ENCODE peak calls at places on chromosomes 2 and 18, in nine cellular contexts. One of them, this sample, is unnamed.

GRCh38 chr2:125979886-125980285 is 676.1 kb upstream of the GYPC start:
- DNase-seq in MM.1S: no peak
- DNase-seq in naive thymus-derived CD4-positive, alpha-beta T cell: no peak
- DNase-seq in PC-3: no peak
- DNase-seq in cardiac muscle cell: no peak
- DNase-seq in psoas muscle: no peak
- DNase-seq in HCT116: no peak
- DNase-seq in upper lobe of left lung: no peak
- DNase-seq in BJ: no peak
- DNase-seq in this sample: no peak

GRCh38 chr18:73087291-73087977 is 219.6 kb upstream of the NETO1 start:
- DNase-seq in MM.1S: no peak
- DNase-seq in naive thymus-derived CD4-positive, alpha-beta T cell: no peak
- DNase-seq in PC-3: no peak
- DNase-seq in cardiac muscle cell: no peak
- DNase-seq in psoas muscle: no peak
- DNase-seq in HCT116: no peak
- DNase-seq in upper lobe of left lung: no peak
- DNase-seq in BJ: no peak
- DNase-seq in this sample: no peak

GRCh38 chr2:23835988-23836387 is 90.9 kb downstream of the ATAD2B start:
- DNase-seq in MM.1S: no peak
- DNase-seq in naive thymus-derived CD4-positive, alpha-beta T cell: no peak
- DNase-seq in PC-3: no peak
- DNase-seq in cardiac muscle cell: no peak
- DNase-seq in psoas muscle: no peak
- DNase-seq in HCT116: no peak
- DNase-seq in upper lobe of left lung: no peak
- DNase-seq in BJ: no peak
- DNase-seq in this sample: no peak

GRCh38 chr18:35458677-35459441 is 38.9 kb downstream of the INO80C start:
- DNase-seq in MM.1S: peak; percentile 8
- DNase-seq in naive thymus-derived CD4-positive, alpha-beta T cell: no peak
- DNase-seq in PC-3: peak; percentile 71
- DNase-seq in cardiac muscle cell: peak; percentile 82
- DNase-seq in psoas muscle: peak; percentile 35
- DNase-seq in HCT116: peak; percentile 34
- DNase-seq in upper lobe of left lung: peak; percentile 65
- DNase-seq in BJ: peak; percentile 14
- DNase-seq in this sample: peak; percentile 88

GRCh38 chr18:903703-904102 is 968 bp upstream of the ADCYAP1 start:
- DNase-seq in MM.1S: no peak
- DNase-seq in naive thymus-derived CD4-positive, alpha-beta T cell: no peak
- DNase-seq in PC-3: peak; percentile 57
- DNase-seq in cardiac muscle cell: peak; percentile 71
- DNase-seq in psoas muscle: peak; percentile 43
- DNase-seq in HCT116: no peak
- DNase-seq in upper lobe of left lung: peak; percentile 26
- DNase-seq in BJ: no peak
- DNase-seq in this sample: no peak

GRCh38 chr2:198916548-198916947 is 541.2 kb downstream of the SATB2 start:
- DNase-seq in MM.1S: no peak
- DNase-seq in naive thymus-derived CD4-positive, alpha-beta T cell: no peak
- DNase-seq in PC-3: no peak
- DNase-seq in cardiac muscle cell: no peak
- DNase-seq in psoas muscle: no peak
- DNase-seq in HCT116: no peak
- DNase-seq in upper lobe of left lung: no peak
- DNase-seq in BJ: no peak
- DNase-seq in this sample: no peak

GRCh38 chr2:195117036-195117435 is 540.0 kb upstream of the SLC39A10 start:
- DNase-seq in MM.1S: no peak
- DNase-seq in naive thymus-derived CD4-positive, alpha-beta T cell: no peak
- DNase-seq in PC-3: no peak
- DNase-seq in cardiac muscle cell: no peak
- DNase-seq in psoas muscle: no peak
- DNase-seq in HCT116: no peak
- DNase-seq in upper lobe of left lung: no peak
- DNase-seq in BJ: no peak
- DNase-seq in this sample: no peak

GRCh38 chr2:144183744-144184143 is 336.2 kb downstream of the ZEB2 start:
- DNase-seq in MM.1S: no peak
- DNase-seq in naive thymus-derived CD4-positive, alpha-beta T cell: peak; percentile 68
- DNase-seq in PC-3: no peak
- DNase-seq in cardiac muscle cell: no peak
- DNase-seq in psoas muscle: no peak
- DNase-seq in HCT116: no peak
- DNase-seq in upper lobe of left lung: peak; percentile 26
- DNase-seq in BJ: peak; percentile 76
- DNase-seq in this sample: no peak

GRCh38 chr2:44005831-44006230 is 10.0 kb upstream of the LRPPRC start:
- DNase-seq in MM.1S: no peak
- DNase-seq in naive thymus-derived CD4-positive, alpha-beta T cell: no peak
- DNase-seq in PC-3: peak; percentile 16
- DNase-seq in cardiac muscle cell: no peak
- DNase-seq in psoas muscle: no peak
- DNase-seq in HCT116: no peak
- DNase-seq in upper lobe of left lung: no peak
- DNase-seq in BJ: no peak
- DNase-seq in this sample: no peak

GRCh38 chr2:180823546-180824141 is 156.8 kb upstream of the UBE2E3 start:
- DNase-seq in MM.1S: peak; percentile 89
- DNase-seq in naive thymus-derived CD4-positive, alpha-beta T cell: no peak
- DNase-seq in PC-3: peak; percentile 55
- DNase-seq in cardiac muscle cell: peak; percentile 52
- DNase-seq in psoas muscle: no peak
- DNase-seq in HCT116: no peak
- DNase-seq in upper lobe of left lung: no peak
- DNase-seq in BJ: peak; percentile 5
- DNase-seq in this sample: peak; percentile 14

GRCh38 chr2:186309901-186310300 is 176.2 kb upstream of the ZC3H15 start:
- DNase-seq in MM.1S: no peak
- DNase-seq in naive thymus-derived CD4-positive, alpha-beta T cell: no peak
- DNase-seq in PC-3: no peak
- DNase-seq in cardiac muscle cell: peak; percentile 60
- DNase-seq in psoas muscle: no peak
- DNase-seq in HCT116: no peak
- DNase-seq in upper lobe of left lung: no peak
- DNase-seq in BJ: no peak
- DNase-seq in this sample: no peak

GRCh38 chr2:152618188-152618564 is 99.1 kb downstream of the PRPF40A start:
- DNase-seq in MM.1S: no peak
- DNase-seq in naive thymus-derived CD4-positive, alpha-beta T cell: no peak
- DNase-seq in PC-3: no peak
- DNase-seq in cardiac muscle cell: no peak
- DNase-seq in psoas muscle: no peak
- DNase-seq in HCT116: no peak
- DNase-seq in upper lobe of left lung: no peak
- DNase-seq in BJ: no peak
- DNase-seq in this sample: no peak

GRCh38 chr18:48675912-48676311 is 137.1 kb downstream of the CTIF start:
- DNase-seq in MM.1S: no peak
- DNase-seq in naive thymus-derived CD4-positive, alpha-beta T cell: no peak
- DNase-seq in PC-3: no peak
- DNase-seq in cardiac muscle cell: no peak
- DNase-seq in psoas muscle: no peak
- DNase-seq in HCT116: no peak
- DNase-seq in upper lobe of left lung: no peak
- DNase-seq in BJ: no peak
- DNase-seq in this sample: no peak

GRCh38 chr2:191343796-191344338 is 98.7 kb downstream of the MYO1B start:
- DNase-seq in MM.1S: no peak
- DNase-seq in naive thymus-derived CD4-positive, alpha-beta T cell: no peak
- DNase-seq in PC-3: no peak
- DNase-seq in cardiac muscle cell: no peak
- DNase-seq in psoas muscle: no peak
- DNase-seq in HCT116: no peak
- DNase-seq in upper lobe of left lung: no peak
- DNase-seq in BJ: no peak
- DNase-seq in this sample: peak; percentile 47

GRCh38 chr2:68377137-68377780 is 12.2 kb downstream of the PLEK start:
- DNase-seq in MM.1S: no peak
- DNase-seq in naive thymus-derived CD4-positive, alpha-beta T cell: no peak
- DNase-seq in PC-3: no peak
- DNase-seq in cardiac muscle cell: no peak
- DNase-seq in psoas muscle: no peak
- DNase-seq in HCT116: no peak
- DNase-seq in upper lobe of left lung: no peak
- DNase-seq in BJ: no peak
- DNase-seq in this sample: no peak

GRCh38 chr2:235864746-235865535 is 303.2 kb downstream of the GBX2 start:
- DNase-seq in MM.1S: no peak
- DNase-seq in naive thymus-derived CD4-positive, alpha-beta T cell: no peak
- DNase-seq in PC-3: no peak
- DNase-seq in cardiac muscle cell: no peak
- DNase-seq in psoas muscle: no peak
- DNase-seq in HCT116: no peak
- DNase-seq in upper lobe of left lung: no peak
- DNase-seq in BJ: peak; percentile 12
- DNase-seq in this sample: no peak

GRCh38 chr2:60485055-60485454 is 68.4 kb downstream of the BCL11A start:
- DNase-seq in MM.1S: no peak
- DNase-seq in naive thymus-derived CD4-positive, alpha-beta T cell: no peak
- DNase-seq in PC-3: no peak
- DNase-seq in cardiac muscle cell: no peak
- DNase-seq in psoas muscle: no peak
- DNase-seq in HCT116: no peak
- DNase-seq in upper lobe of left lung: no peak
- DNase-seq in BJ: no peak
- DNase-seq in this sample: no peak

GRCh38 chr18:23138470-23138869 is 3.2 kb downstream of the CABLES1 start:
- DNase-seq in MM.1S: no peak
- DNase-seq in naive thymus-derived CD4-positive, alpha-beta T cell: no peak
- DNase-seq in PC-3: no peak
- DNase-seq in cardiac muscle cell: no peak
- DNase-seq in psoas muscle: no peak
- DNase-seq in HCT116: no peak
- DNase-seq in upper lobe of left lung: peak; percentile 87
- DNase-seq in BJ: no peak
- DNase-seq in this sample: no peak

GRCh38 chr18:22848618-22849017 is 84.5 kb upstream of the RBBP8 start:
- DNase-seq in MM.1S: no peak
- DNase-seq in naive thymus-derived CD4-positive, alpha-beta T cell: no peak
- DNase-seq in PC-3: peak; percentile 64
- DNase-seq in cardiac muscle cell: peak; percentile 89
- DNase-seq in psoas muscle: no peak
- DNase-seq in HCT116: no peak
- DNase-seq in upper lobe of left lung: peak; percentile 26
- DNase-seq in BJ: no peak
- DNase-seq in this sample: no peak

GRCh38 chr2:229080172-229080571 is 190.9 kb downstream of the PID1 start:
- DNase-seq in MM.1S: no peak
- DNase-seq in naive thymus-derived CD4-positive, alpha-beta T cell: no peak
- DNase-seq in PC-3: no peak
- DNase-seq in cardiac muscle cell: no peak
- DNase-seq in psoas muscle: no peak
- DNase-seq in HCT116: no peak
- DNase-seq in upper lobe of left lung: no peak
- DNase-seq in BJ: no peak
- DNase-seq in this sample: no peak

GRCh38 chr2:172488556-172488955 is 61.2 kb downstream of the ITGA6 start:
- DNase-seq in MM.1S: peak; percentile 92
- DNase-seq in naive thymus-derived CD4-positive, alpha-beta T cell: no peak
- DNase-seq in PC-3: no peak
- DNase-seq in cardiac muscle cell: no peak
- DNase-seq in psoas muscle: no peak
- DNase-seq in HCT116: no peak
- DNase-seq in upper lobe of left lung: no peak
- DNase-seq in BJ: no peak
- DNase-seq in this sample: no peak
- H3K36me3 ChIP-seq in MM.1S: no peaks in the 10 kb centered on the region
- H3K36me3 ChIP-seq in naive thymus-derived CD4-positive, alpha-beta T cell: peaks cover 76% of the 10 kb centered on the region
- H3K36me3 ChIP-seq in PC-3: peaks cover 86% of the 10 kb centered on the region
- H3K36me3 ChIP-seq in cardiac muscle cell: peaks cover 9% of the 10 kb centered on the region
- H3K36me3 ChIP-seq in psoas muscle: peaks cover 89% of the 10 kb centered on the region
- H3K36me3 ChIP-seq in HCT116: peaks cover 47% of the 10 kb centered on the region
- H3K36me3 ChIP-seq in upper lobe of left lung: peaks cover 47% of the 10 kb centered on the region
- H3K36me3 ChIP-seq in BJ: peaks cover 2% of the 10 kb centered on the region
- H3K36me3 ChIP-seq in this sample: peaks cover 24% of the 10 kb centered on the region

DNA sequence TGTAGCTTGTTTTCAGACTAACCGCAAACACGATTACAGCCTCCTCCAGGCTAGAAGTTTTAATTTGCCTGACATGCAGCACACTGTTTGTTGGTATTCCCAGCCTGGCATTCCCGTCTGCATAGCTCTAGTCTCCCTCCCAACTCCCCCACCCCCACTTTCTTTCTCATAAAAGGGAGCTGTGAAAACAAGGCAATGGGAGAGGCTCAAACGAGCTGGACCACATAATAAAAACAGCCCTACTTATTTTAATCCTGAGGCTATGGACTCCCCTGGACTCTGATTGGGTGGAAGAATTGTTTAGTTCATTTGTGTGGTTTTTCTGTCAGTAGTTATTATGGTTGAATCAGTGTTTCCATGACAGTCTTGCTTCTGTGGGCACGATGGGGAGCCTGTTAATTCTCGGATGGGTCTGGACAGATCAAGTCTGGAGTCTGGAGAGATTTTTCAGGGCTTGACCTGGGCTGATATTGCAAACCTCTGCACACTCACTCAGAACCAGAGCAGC is 1.2 kb downstream of the STON1 start:
- DNase-seq in MM.1S: no peak
- DNase-seq in naive thymus-derived CD4-positive, alpha-beta T cell: no peak
- DNase-seq in PC-3: peak; percentile 74
- DNase-seq in cardiac muscle cell: peak; percentile 86
- DNase-seq in psoas muscle: no peak
- DNase-seq in HCT116: no peak
- DNase-seq in upper lobe of left lung: no peak
- DNase-seq in BJ: peak; percentile 64
- DNase-seq in this sample: peak; percentile 92
- H3K4me3 ChIP-seq in MM.1S: no peak overlapping the region
- H3K4me3 ChIP-seq in naive thymus-derived CD4-positive, alpha-beta T cell: no peak overlapping the region
- H3K4me3 ChIP-seq in PC-3: peak overlapping the region; percentile 92
- H3K4me3 ChIP-seq in cardiac muscle cell: peak overlapping the region; percentile 94
- H3K4me3 ChIP-seq in psoas muscle: peak overlapping the region; percentile 73
- H3K4me3 ChIP-seq in HCT116: no peak overlapping the region
- H3K4me3 ChIP-seq in upper lobe of left lung: peak overlapping the region; percentile 58
- H3K4me3 ChIP-seq in BJ: peak overlapping the region; percentile 81
- H3K4me3 ChIP-seq in this sample: peak overlapping the region; percentile 64

DNA sequence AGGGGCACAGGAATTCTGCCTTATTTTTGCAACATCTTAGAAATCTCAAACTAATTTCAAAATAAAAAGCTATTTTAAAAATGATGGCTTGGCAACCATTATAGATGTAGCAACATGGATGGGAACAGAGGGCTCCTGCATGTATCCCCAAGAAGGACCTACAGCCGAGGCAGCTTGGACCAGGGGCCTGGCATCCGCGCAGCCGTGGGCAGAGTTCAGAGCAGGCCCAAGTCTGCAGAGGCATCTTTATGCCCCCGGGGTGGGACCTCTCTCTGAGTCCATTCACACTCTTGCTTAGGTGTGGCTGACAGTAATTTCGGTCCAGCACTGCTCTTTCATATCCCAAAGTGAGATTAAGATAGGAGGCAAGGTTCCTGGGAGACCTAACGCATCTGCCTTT is 425.8 kb upstream of the MYT1L start:
- DNase-seq in MM.1S: no peak
- DNase-seq in naive thymus-derived CD4-positive, alpha-beta T cell: no peak
- DNase-seq in PC-3: no peak
- DNase-seq in cardiac muscle cell: no peak
- DNase-seq in psoas muscle: no peak
- DNase-seq in HCT116: no peak
- DNase-seq in upper lobe of left lung: no peak
- DNase-seq in BJ: no peak
- DNase-seq in this sample: no peak
- H3K36me3 ChIP-seq in MM.1S: no peaks in the 10 kb centered on the region
- H3K36me3 ChIP-seq in naive thymus-derived CD4-positive, alpha-beta T cell: no peaks in the 10 kb centered on the region
- H3K36me3 ChIP-seq in PC-3: no peaks in the 10 kb centered on the region
- H3K36me3 ChIP-seq in cardiac muscle cell: no peaks in the 10 kb centered on the region
- H3K36me3 ChIP-seq in psoas muscle: no peaks in the 10 kb centered on the region
- H3K36me3 ChIP-seq in HCT116: no peaks in the 10 kb centered on the region
- H3K36me3 ChIP-seq in upper lobe of left lung: no peaks in the 10 kb centered on the region
- H3K36me3 ChIP-seq in BJ: no peaks in the 10 kb centered on the region
- H3K36me3 ChIP-seq in this sample: no peaks in the 10 kb centered on the region

GRCh38 chr18:26386421-26386820 is 160.2 kb downstream of the TAF4B start:
- DNase-seq in MM.1S: no peak
- DNase-seq in naive thymus-derived CD4-positive, alpha-beta T cell: no peak
- DNase-seq in PC-3: no peak
- DNase-seq in cardiac muscle cell: peak; percentile 60
- DNase-seq in psoas muscle: no peak
- DNase-seq in HCT116: no peak
- DNase-seq in upper lobe of left lung: no peak
- DNase-seq in BJ: no peak
- DNase-seq in this sample: no peak
- H3K4me3 ChIP-seq in MM.1S: no peak overlapping the region
- H3K4me3 ChIP-seq in naive thymus-derived CD4-positive, alpha-beta T cell: no peak overlapping the region
- H3K4me3 ChIP-seq in PC-3: no peak overlapping the region
- H3K4me3 ChIP-seq in cardiac muscle cell: no peak overlapping the region
- H3K4me3 ChIP-seq in psoas muscle: no peak overlapping the region
- H3K4me3 ChIP-seq in HCT116: no peak overlapping the region
- H3K4me3 ChIP-seq in upper lobe of left lung: no peak overlapping the region
- H3K4me3 ChIP-seq in BJ: no peak overlapping the region
- H3K4me3 ChIP-seq in this sample: no peak overlapping the region